ENCODE peak calls at places on chromosome 20, in five cellular contexts. F, U, Z, L and R are unnamed samples.

GRCh38 chr20:33308668-33309067 is 25.7 kb downstream of the BPIFB1 start:
- DNase-seq in F (no peak), U (no peak), Z (no peak), L (no peak), R (no peak)

GRCh38 chr20:653110-653589 is at the start of gene SRXN1:
- DNase-seq in F (peak; percentile 31), U (peak; percentile 95), Z (peak; percentile 81), L (peak; percentile 90), R (peak; percentile 94)

GRCh38 chr20:24359306-24359705 is 110.1 kb upstream of the SYNDIG1 start:
- DNase-seq in F (no peak), U (no peak), Z (no peak), L (no peak), R (no peak)

GRCh38 chr20:51733070-51733469 is 35.1 kb downstream of the ATP9A start:
- DNase-seq in F (no peak), U (no peak), Z (no peak), L (no peak), R (no peak)

GRCh38 chr20:33704197-33704924 is 15.7 kb downstream of the PXMP4 start:
- DNase-seq in F (no peak), U (no peak), Z (no peak), L (no peak), R (no peak)

GRCh38 chr20:57450931-57451330 is 59.7 kb downstream of the RBM38 start:
- DNase-seq in F (no peak), U (no peak), Z (no peak), L (no peak), R (no peak)

GRCh38 chr20:19673575-19673974 is 84.5 kb upstream of the RIN2 start:
- DNase-seq in F (no peak), U (no peak), Z (no peak), L (no peak), R (no peak)

GRCh38 chr20:18613553-18613952 is 25.7 kb downstream of the DTD1 start:
- DNase-seq in F (no peak), U (no peak), Z (no peak), L (peak; percentile 37), R (no peak)

GRCh38 chr20:46283426-46283825 is 24.9 kb downstream of the CDH22 start:
- DNase-seq in F (no peak), U (no peak), Z (no peak), L (no peak), R (no peak)

GRCh38 chr20:1183153-1183552 is 1.6 kb downstream of the TMEM74B start:
- DNase-seq in F (no peak), U (no peak), Z (no peak), L (no peak), R (no peak)

GRCh38 chr20:50193851-50194830 is 3.5 kb downstream of the CEBPB start:
- DNase-seq in F (no peak), U (no peak), Z (no peak), L (no peak), R (peak; percentile 82)

GRCh38 chr20:31559704-31560093 is 45.4 kb upstream of the ID1 start:
- DNase-seq in F (no peak), U (no peak), Z (no peak), L (no peak), R (no peak)

GRCh38 chr20:43914697-43915208 is at the start of gene TOX2:
- DNase-seq in F (peak; percentile 59), U (peak; percentile 56), Z (peak; percentile 44), L (peak; percentile 48), R (no peak)

GRCh38 chr20:59676126-59676876 is 72.0 kb downstream of the PHACTR3 start:
- DNase-seq in F (no peak), U (peak; percentile 50), Z (no peak), L (no peak), R (no peak)

GRCh38 chr20:38973107-38973506 is 11.0 kb downstream of the DHX35 start:
- DNase-seq in F (no peak), U (no peak), Z (no peak), L (no peak), R (no peak)

GRCh38 chr20:41398408-41398807 is 31.8 kb upstream of the EMILIN3 start:
- DNase-seq in F (no peak), U (peak; percentile 51), Z (no peak), L (no peak), R (peak; percentile 85)

GRCh38 chr20:57828696-57829095 is 118.9 kb upstream of the PMEPA1 start:
- DNase-seq in F (no peak), U (no peak), Z (no peak), L (no peak), R (peak; percentile 48)

GRCh38 chr20:38278763-38279162 is 18.2 kb upstream of the KIAA1755 start:
- DNase-seq in F (no peak), U (no peak), Z (no peak), L (no peak), R (peak; percentile 8)

GRCh38 chr20:8132632-8133587 is 844 bp downstream of the PLCB1 start:
- DNase-seq in F (no peak), U (peak; percentile 60), Z (no peak), L (peak; percentile 20), R (peak; percentile 83)

GRCh38 chr20:17699931-17700351 is at the start of gene BANF2:
- DNase-seq in F (no peak), U (no peak), Z (no peak), L (no peak), R (no peak)

GRCh38 chr20:58790440-58790839 is 60.3 kb downstream of the GNAS-AS1 start:
- DNase-seq in F (no peak), U (no peak), Z (no peak), L (no peak), R (no peak)

GRCh38 chr20:31758521-31758920 is 19.4 kb downstream of the TPX2 start:
- DNase-seq in F (no peak), U (no peak), Z (no peak), L (no peak), R (no peak)

GRCh38 chr20:19528286-19529030 is 229.6 kb upstream of the RIN2 start:
- DNase-seq in F (no peak), U (no peak), Z (no peak), L (no peak), R (no peak)

GRCh38 chr20:57678340-57678739 is 31.5 kb downstream of the PMEPA1 start:
- DNase-seq in F (no peak), U (no peak), Z (no peak), L (no peak), R (no peak)

GRCh38 chr20:48066256-48066655 is 281.0 kb upstream of the SULF2 start:
- DNase-seq in F (no peak), U (no peak), Z (no peak), L (no peak), R (no peak)

GRCh38 chr20:57667924-57668782 is 41.7 kb downstream of the PMEPA1 start:
- DNase-seq in F (no peak), U (no peak), Z (no peak), L (no peak), R (no peak)

GRCh38 chr20:6169251-6169650 is 46.4 kb upstream of the FERMT1 start:
- DNase-seq in F (no peak), U (no peak), Z (no peak), L (no peak), R (no peak)

GRCh38 chr20:41574802-41575389 is 43.3 kb downstream of the CHD6 start:
- DNase-seq in F (no peak), U (no peak), Z (no peak), L (no peak), R (no peak)

GRCh38 chr20:39112196-39112743 is 150.1 kb downstream of the DHX35 start:
- DNase-seq in F (peak; percentile 32), U (peak; percentile 48), Z (no peak), L (peak; percentile 27), R (no peak)

GRCh38 chr20:9439806-9440205 is 74.6 kb upstream of the LAMP5 start:
- DNase-seq in F (no peak), U (no peak), Z (no peak), L (no peak), R (no peak)